ENCODE peak calls at places on chromosomes 1 and 21, in five cellular contexts. C is A673; G is keratinocyte; H is CD4-positive, alpha-beta memory T cell; J is cardiac muscle cell. I is an unnamed sample.

GRCh38 chr21:27363719-27364479 is 397.0 kb upstream of the ADAMTS5 start:
- DNase-seq in J (no peak), G (no peak), C (no peak), H (no peak), I (no peak)

GRCh38 chr1:112714313-112715263 is 544 bp downstream of the PPM1J start:
- DNase-seq in C (no peak), J (peak; percentile 36), H (no peak), G (no peak), I (no peak)

GRCh38 chr1:199460933-199461332 is 566.6 kb upstream of the NR5A2 start:
- DNase-seq in G (no peak), J (peak; percentile 39), C (peak; percentile 41), H (no peak), I (no peak)

GRCh38 chr1:196423612-196424011 is 184.6 kb downstream of the KCNT2 start:
- DNase-seq in G (no peak), C (no peak), H (no peak), J (peak; percentile 84), I (no peak)

GRCh38 chr1:43455205-43455889 is 1.6 kb upstream of the HYI start:
- DNase-seq in C (no peak), J (no peak), G (no peak), H (no peak), I (no peak)

GRCh38 chr21:41247561-41247968 is 69.0 kb upstream of the FAM3B start:
- DNase-seq in G (no peak), H (no peak), C (no peak), J (peak; percentile 89), I (no peak)

GRCh38 chr1:97680460-97680859 is 240.4 kb downstream of the DPYD start:
- DNase-seq in J (peak; percentile 4), H (no peak), C (no peak), G (no peak), I (no peak)

GRCh38 chr1:231091853-231092301 is 51.8 kb upstream of the FAM89A start:
- DNase-seq in H (peak; percentile 27), G (no peak), J (peak; percentile 54), C (peak; percentile 42), I (no peak)

GRCh38 chr1:9845914-9846313 is 22.1 kb upstream of the CLSTN1 start:
- DNase-seq in H (no peak), G (no peak), J (no peak), C (no peak), I (no peak)

GRCh38 chr1:156661932-156662587 is 15.1 kb downstream of the NES start:
- DNase-seq in G (no peak), C (peak; percentile 46), H (no peak), J (peak; percentile 53), I (no peak)

GRCh38 chr1:153790996-153791855 is 16.0 kb downstream of the SLC27A3 start:
- DNase-seq in J (peak; percentile 95), H (no peak), C (no peak), G (no peak), I (no peak)

GRCh38 chr1:44030606-44031050 is 634 bp downstream of the SLC6A9 start:
- DNase-seq in C (peak; percentile 51), H (no peak), J (peak; percentile 49), G (no peak), I (no peak)

GRCh38 chr1:15065736-15066135 is 87.8 kb upstream of the TMEM51 start:
- DNase-seq in G (no peak), J (no peak), H (no peak), C (no peak), I (no peak)

GRCh38 chr21:32143222-32143939 is 135.5 kb downstream of the MIS18A start:
- DNase-seq in H (no peak), C (no peak), G (no peak), J (no peak), I (no peak)

GRCh38 chr21:42360317-42360716 is 6.0 kb downstream of the TFF1 start:
- DNase-seq in H (no peak), C (peak; percentile 30), J (no peak), G (no peak), I (no peak)

GRCh38 chr1:55816456-55816794 is 601.3 kb upstream of the USP24 start:
- DNase-seq in C (no peak), G (no peak), H (no peak), J (peak; percentile 40), I (no peak)

GRCh38 chr1:215052656-215053055 is 29.9 kb upstream of the KCNK2 start:
- DNase-seq in G (no peak), H (no peak), J (no peak), C (no peak), I (no peak)

GRCh38 chr1:187342495-187342894 is 513.7 kb downstream of the PLA2G4A start:
- DNase-seq in J (no peak), H (no peak), C (no peak), G (no peak), I (no peak)

GRCh38 chr1:93219443-93219842 is 38.9 kb downstream of the CCDC18 start:
- DNase-seq in H (peak; percentile 24), C (no peak), J (no peak), G (no peak), I (no peak)

GRCh38 chr1:7117599-7118281 is 332.5 kb downstream of the CAMTA1 start:
- DNase-seq in J (peak; percentile 86), G (peak; percentile 50), H (no peak), C (peak; percentile 43), I (peak; percentile 90)

GRCh38 chr1:178238722-178239510 is 145.0 kb downstream of the RASAL2 start:
- DNase-seq in C (no peak), J (peak; percentile 95), G (peak; percentile 97), H (no peak), I (peak; percentile 99)

GRCh38 chr1:20472860-20473711 is 12.9 kb downstream of the CAMK2N1 start:
- DNase-seq in H (no peak), J (peak; percentile 76), C (no peak), G (no peak), I (no peak)

GRCh38 chr1:238409191-238409846 is 518.6 kb upstream of the ZP4 start:
- DNase-seq in H (no peak), C (no peak), G (no peak), J (peak; percentile 43), I (no peak)

GRCh38 chr1:166947398-166948043 is 27.8 kb downstream of the ILDR2 start:
- DNase-seq in J (peak; percentile 69), C (peak; percentile 21), G (no peak), H (no peak), I (no peak)

GRCh38 chr1:119971710-119972570 is 75.6 kb upstream of the ADAM30 start:
- DNase-seq in C (no peak), J (no peak), H (no peak), G (no peak), I (no peak)

GRCh38 chr1:168224991-168225390 is 813 bp upstream of the SFT2D2 start:
- DNase-seq in J (no peak), C (no peak), G (no peak), H (no peak), I (no peak)

GRCh38 chr1:21192284-21192683 is 15.6 kb upstream of the EIF4G3 start:
- DNase-seq in G (no peak), C (no peak), J (peak; percentile 37), H (no peak), I (no peak)

GRCh38 chr1:52706941-52707926 is 9.1 kb upstream of the COA7 start:
- DNase-seq in H (no peak), J (no peak), G (no peak), C (no peak), I (no peak)

GRCh38 chr1:6223617-6224016 is 12.1 kb downstream of the ICMT start:
- DNase-seq in G (no peak), H (no peak), C (no peak), J (no peak), I (no peak)

GRCh38 chr1:181397841-181398240 is 85.5 kb upstream of the CACNA1E start:
- DNase-seq in H (peak; percentile 56), C (no peak), J (no peak), G (no peak), I (no peak)

GRCh38 chr1:47812848-47813508 is 184.2 kb downstream of the TRABD2B start:
- DNase-seq in H (no peak), J (no peak), G (no peak), C (no peak), I (no peak)

GRCh38 chr1:89802036-89802435 is 18.8 kb upstream of the LRRC8D start:
- DNase-seq in J (no peak), G (no peak), C (no peak), H (no peak), I (no peak)

GRCh38 chr1:94667716-94668282 is 126.2 kb upstream of the F3 start:
- DNase-seq in C (no peak), G (no peak), H (no peak), J (no peak), I (no peak)

GRCh38 chr1:68384321-68384813 is 65.4 kb downstream of the RPE65 start:
- DNase-seq in H (no peak), C (peak; percentile 96), G (peak; percentile 97), J (peak; percentile 98), I (peak; percentile 96)

DNA sequence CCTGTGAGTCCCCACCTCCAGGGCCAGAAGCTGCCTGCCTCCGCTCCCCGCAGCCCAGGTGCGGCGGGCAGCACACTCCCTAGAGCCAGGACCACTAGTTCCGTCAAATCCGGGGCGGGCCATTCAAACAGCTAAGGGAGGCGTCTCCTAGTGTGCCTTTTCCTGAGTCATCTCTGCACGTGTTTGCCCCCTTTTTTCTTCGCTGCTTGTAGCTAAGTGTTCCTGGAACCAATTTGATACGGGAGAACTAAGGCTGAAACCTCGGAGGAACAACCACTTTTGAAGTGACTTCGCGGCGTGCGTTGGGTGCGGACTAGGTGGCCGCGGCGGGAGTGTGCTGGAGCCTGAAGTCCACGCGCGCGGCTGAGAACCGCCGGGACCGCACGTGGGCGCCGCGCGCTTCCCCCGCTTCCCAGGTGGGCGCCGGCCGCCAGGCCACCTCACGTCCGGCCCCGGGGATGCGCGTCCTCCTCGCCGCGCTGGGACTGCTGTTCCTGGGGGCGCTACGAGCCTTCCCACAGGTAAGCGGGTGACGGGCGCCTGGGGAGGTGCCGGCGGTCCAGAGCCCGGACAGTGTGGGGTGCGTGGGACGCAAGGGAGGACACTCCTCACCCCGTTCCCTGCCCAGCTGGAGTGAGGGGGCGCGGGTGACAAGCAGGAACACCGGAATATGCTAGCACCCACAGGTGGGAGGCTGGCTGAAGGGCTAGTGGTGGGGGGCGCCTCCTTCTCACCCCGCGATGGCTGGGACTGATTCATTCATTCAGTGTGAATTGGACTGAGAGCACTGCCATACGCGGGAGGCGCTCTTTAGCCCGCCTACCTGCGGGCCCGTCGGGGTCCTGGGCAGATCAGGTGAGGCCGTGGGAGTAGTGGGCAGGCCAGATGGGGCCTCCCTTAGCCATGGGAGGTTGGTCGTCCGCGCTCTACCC is at the start of gene TNFRSF8:
- DNase-seq in G (no peak), C (peak; percentile 37), J (peak; percentile 49), H (no peak), I (no peak)
- H3K27ac ChIP-seq in G (no peak within 1 kb of the TSS), C (no peak within 1 kb of the TSS), J (no peak within 1 kb of the TSS), H (no peak within 1 kb of the TSS), I (no peak within 1 kb of the TSS)

GRCh38 chr1:39788758-39789570 is at the start of gene BMP8B:
- DNase-seq in G (no peak), C (peak; percentile 27), H (peak; percentile 47), J (peak; percentile 18), I (no peak)
- H3K27ac ChIP-seq in G (no peak within 1 kb of the TSS), C (no peak within 1 kb of the TSS), H (no peak within 1 kb of the TSS), J (no peak within 1 kb of the TSS), I (no peak within 1 kb of the TSS)

GRCh38 chr1:31768939-31769704 is 5.0 kb upstream of the ADGRB2 start:
- DNase-seq in H (no peak), G (no peak), C (no peak), J (no peak), I (no peak)
- H3K27ac ChIP-seq in H (no peak overlapping the region), G (no peak overlapping the region), C (no peak overlapping the region), J (peak overlapping the region; percentile 69), I (no peak overlapping the region)

DNA sequence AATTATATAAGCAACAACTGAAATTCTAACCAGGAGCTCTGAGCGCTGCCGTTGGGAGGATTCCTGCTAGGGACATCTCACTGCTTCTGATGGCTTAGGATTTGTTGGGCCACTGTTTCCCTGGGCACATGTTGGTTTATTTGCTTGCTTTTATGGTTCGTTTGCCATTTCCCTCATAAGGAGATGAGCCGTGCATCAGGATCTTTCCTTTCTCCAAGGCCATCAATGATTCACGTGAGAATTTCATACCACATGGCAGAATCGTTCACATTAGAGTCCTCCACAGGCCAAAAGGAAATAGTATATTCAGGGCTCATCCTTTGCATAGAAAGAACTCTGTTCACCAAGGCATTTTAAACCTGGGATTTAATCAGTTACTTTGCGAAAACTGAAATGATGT is 112.0 kb downstream of the ZBTB18 start:
- DNase-seq in G (no peak), C (no peak), J (no peak), H (no peak), I (no peak)
- H3K27ac ChIP-seq in G (peak overlapping the region; percentile 60), C (no peak overlapping the region), J (no peak overlapping the region), H (no peak overlapping the region), I (peak overlapping the region; percentile 84)